ENCODE peak calls at places on chromosomes 11 and 22, in six cellular contexts. One of them, this sample, is unnamed.
A peak's percentile ranks its signal among the peaks of the same experiment; 100 is the strongest.

GRCh38 chr11:102345923-102346322 is 1.1 kb upstream of the BIRC2 start:
- DNase-seq in neural progenitor cell: no peak
- DNase-seq in cardiac fibroblast: peak; percentile 34
- DNase-seq in heart left ventricle: no peak
- DNase-seq in tibial artery: no peak
- DNase-seq in breast epithelium: no peak
- DNase-seq in this sample: no peak

GRCh38 chr11:94473177-94473799 is 20.4 kb downstream of the MRE11 start:
- DNase-seq in neural progenitor cell: no peak
- DNase-seq in cardiac fibroblast: no peak
- DNase-seq in heart left ventricle: no peak
- DNase-seq in tibial artery: no peak
- DNase-seq in breast epithelium: no peak
- DNase-seq in this sample: no peak

GRCh38 chr22:17866127-17866526 is 91.9 kb upstream of the BID start:
- DNase-seq in neural progenitor cell: no peak
- DNase-seq in cardiac fibroblast: no peak
- DNase-seq in heart left ventricle: no peak
- DNase-seq in tibial artery: no peak
- DNase-seq in breast epithelium: no peak
- DNase-seq in this sample: no peak

GRCh38 chr11:67433536-67434394 is 3.7 kb downstream of the PTPRCAP start:
- DNase-seq in neural progenitor cell: no peak
- DNase-seq in cardiac fibroblast: no peak
- DNase-seq in heart left ventricle: no peak
- DNase-seq in tibial artery: no peak
- DNase-seq in breast epithelium: no peak
- DNase-seq in this sample: peak; percentile 44

GRCh38 chr11:110907629-110908028 is 195.4 kb upstream of the ARHGAP20 start:
- DNase-seq in neural progenitor cell: no peak
- DNase-seq in cardiac fibroblast: peak; percentile 89
- DNase-seq in heart left ventricle: no peak
- DNase-seq in tibial artery: no peak
- DNase-seq in breast epithelium: no peak
- DNase-seq in this sample: peak; percentile 56

GRCh38 chr11:59669611-59670009 is 773 bp upstream of the PATL1 start:
- DNase-seq in neural progenitor cell: no peak
- DNase-seq in cardiac fibroblast: peak; percentile 77
- DNase-seq in heart left ventricle: peak; percentile 38
- DNase-seq in tibial artery: peak; percentile 73
- DNase-seq in breast epithelium: peak; percentile 31
- DNase-seq in this sample: no peak

GRCh38 chr22:42960146-42960509 is 54.8 kb downstream of the PACSIN2 start:
- DNase-seq in neural progenitor cell: no peak
- DNase-seq in cardiac fibroblast: no peak
- DNase-seq in heart left ventricle: no peak
- DNase-seq in tibial artery: no peak
- DNase-seq in breast epithelium: peak; percentile 19
- DNase-seq in this sample: no peak

GRCh38 chr11:118002541-118003019 is 16.4 kb downstream of the IL10RA start:
- DNase-seq in neural progenitor cell: peak; percentile 86
- DNase-seq in cardiac fibroblast: peak; percentile 25
- DNase-seq in heart left ventricle: peak; percentile 83
- DNase-seq in tibial artery: no peak
- DNase-seq in breast epithelium: no peak
- DNase-seq in this sample: no peak

GRCh38 chr11:128483211-128483788 is 104.1 kb downstream of the ETS1 start:
- DNase-seq in neural progenitor cell: no peak
- DNase-seq in cardiac fibroblast: no peak
- DNase-seq in heart left ventricle: no peak
- DNase-seq in tibial artery: no peak
- DNase-seq in breast epithelium: no peak
- DNase-seq in this sample: no peak

GRCh38 chr22:19730141-19730661 is 6.9 kb downstream of the GP1BB start:
- DNase-seq in neural progenitor cell: no peak
- DNase-seq in cardiac fibroblast: no peak
- DNase-seq in heart left ventricle: no peak
- DNase-seq in tibial artery: no peak
- DNase-seq in breast epithelium: no peak
- DNase-seq in this sample: no peak

GRCh38 chr11:94557992-94558391 is 9.2 kb upstream of the PIWIL4 start:
- DNase-seq in neural progenitor cell: no peak
- DNase-seq in cardiac fibroblast: no peak
- DNase-seq in heart left ventricle: no peak
- DNase-seq in tibial artery: no peak
- DNase-seq in breast epithelium: no peak
- DNase-seq in this sample: no peak

GRCh38 chr11:73598719-73599379 is 937 bp upstream of the FAM168A start:
- DNase-seq in neural progenitor cell: no peak
- DNase-seq in cardiac fibroblast: no peak
- DNase-seq in heart left ventricle: no peak
- DNase-seq in tibial artery: no peak
- DNase-seq in breast epithelium: no peak
- DNase-seq in this sample: no peak

GRCh38 chr11:73597340-73597955 is 464 bp downstream of the FAM168A start:
- DNase-seq in neural progenitor cell: no peak
- DNase-seq in cardiac fibroblast: no peak
- DNase-seq in heart left ventricle: no peak
- DNase-seq in tibial artery: no peak
- DNase-seq in breast epithelium: no peak
- DNase-seq in this sample: no peak

GRCh38 chr11:73596547-73596946 is 1.4 kb downstream of the FAM168A start:
- DNase-seq in neural progenitor cell: no peak
- DNase-seq in cardiac fibroblast: no peak
- DNase-seq in heart left ventricle: no peak
- DNase-seq in tibial artery: no peak
- DNase-seq in breast epithelium: no peak
- DNase-seq in this sample: no peak

GRCh38 chr11:73592640-73593039 is 5.3 kb downstream of the FAM168A start:
- DNase-seq in neural progenitor cell: no peak
- DNase-seq in cardiac fibroblast: no peak
- DNase-seq in heart left ventricle: no peak
- DNase-seq in tibial artery: no peak
- DNase-seq in breast epithelium: no peak
- DNase-seq in this sample: no peak

DNA sequence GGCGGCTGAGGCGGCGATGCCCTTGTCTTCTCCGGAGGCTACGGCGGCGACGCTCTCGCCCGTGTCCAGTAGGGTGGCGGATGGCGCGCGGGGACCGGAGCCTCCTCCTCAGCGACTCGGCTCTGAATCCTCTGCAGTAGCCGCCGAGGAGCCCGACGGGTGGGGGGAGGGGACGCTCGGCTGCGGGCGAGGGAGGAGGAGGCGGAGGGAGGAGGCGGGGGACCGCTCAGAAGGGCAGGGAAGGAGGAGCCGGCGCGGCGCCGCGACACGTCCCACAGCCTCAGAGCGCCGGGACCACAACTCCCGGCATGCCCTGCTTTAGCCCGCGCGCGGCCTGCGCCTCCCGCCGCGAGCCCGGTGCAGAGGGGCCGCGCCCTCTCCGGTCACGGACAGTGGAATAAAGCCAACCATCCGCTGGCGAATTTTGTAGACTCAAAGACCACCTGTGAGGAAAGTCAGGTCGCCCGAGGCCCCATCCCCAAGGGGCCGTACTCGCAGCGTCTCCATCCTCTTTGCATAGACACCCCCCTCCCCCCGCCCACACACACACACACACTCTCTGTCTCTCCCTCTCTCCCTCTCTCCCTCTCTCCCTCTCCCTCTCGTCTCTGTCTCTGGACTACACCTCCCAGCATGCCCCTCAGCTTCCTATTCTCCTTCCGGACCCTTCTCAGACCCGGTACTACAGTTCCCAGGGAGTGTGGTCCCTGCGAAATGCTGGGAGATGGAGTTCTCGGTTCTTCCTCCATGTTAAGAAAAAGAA is at the start of gene FAM168A:
- DNase-seq in neural progenitor cell: peak; percentile 98
- DNase-seq in cardiac fibroblast: peak; percentile 98
- DNase-seq in heart left ventricle: peak; percentile 98
- DNase-seq in tibial artery: peak; percentile 97
- DNase-seq in breast epithelium: peak; percentile 93
- DNase-seq in this sample: peak; percentile 95
- TF ChIP-seq CTCF in neural progenitor cell: peak; percentile 42
- TF ChIP-seq CTCF in cardiac fibroblast: peak; percentile 17
- TF ChIP-seq CTCF in heart left ventricle: no peak
- TF ChIP-seq CTCF in tibial artery: peak; percentile 43
- TF ChIP-seq CTCF in breast epithelium: peak; percentile 24
- TF ChIP-seq CTCF in this sample: peak; percentile 38

GRCh38 chr11:134634897-134635831 is 223.1 kb upstream of the B3GAT1 start:
- DNase-seq in neural progenitor cell: peak; percentile 54
- DNase-seq in cardiac fibroblast: no peak
- DNase-seq in heart left ventricle: no peak
- DNase-seq in tibial artery: no peak
- DNase-seq in breast epithelium: no peak
- DNase-seq in this sample: no peak
- TF ChIP-seq CTCF in neural progenitor cell: peak; percentile 35
- TF ChIP-seq CTCF in cardiac fibroblast: no peak
- TF ChIP-seq CTCF in heart left ventricle: no peak
- TF ChIP-seq CTCF in tibial artery: no peak
- TF ChIP-seq CTCF in breast epithelium: no peak
- TF ChIP-seq CTCF in this sample: no peak

GRCh38 chr11:46856605-46857339 is 10.7 kb upstream of the CKAP5 start:
- DNase-seq in neural progenitor cell: no peak
- DNase-seq in cardiac fibroblast: no peak
- DNase-seq in heart left ventricle: no peak
- DNase-seq in tibial artery: no peak
- DNase-seq in breast epithelium: no peak
- DNase-seq in this sample: no peak
- TF ChIP-seq CTCF in neural progenitor cell: no peak
- TF ChIP-seq CTCF in cardiac fibroblast: no peak
- TF ChIP-seq CTCF in heart left ventricle: no peak
- TF ChIP-seq CTCF in tibial artery: no peak
- TF ChIP-seq CTCF in breast epithelium: no peak
- TF ChIP-seq CTCF in this sample: no peak

GRCh38 chr11:133669371-133670046 is 137.2 kb upstream of the OPCML start:
- DNase-seq in neural progenitor cell: peak; percentile 28
- DNase-seq in cardiac fibroblast: no peak
- DNase-seq in heart left ventricle: no peak
- DNase-seq in tibial artery: no peak
- DNase-seq in breast epithelium: no peak
- DNase-seq in this sample: no peak
- TF ChIP-seq CTCF in neural progenitor cell: no peak
- TF ChIP-seq CTCF in cardiac fibroblast: no peak
- TF ChIP-seq CTCF in heart left ventricle: no peak
- TF ChIP-seq CTCF in tibial artery: no peak
- TF ChIP-seq CTCF in breast epithelium: no peak
- TF ChIP-seq CTCF in this sample: no peak

This sample was measured in CD14-positive monocyte.